ENCODE peak calls at places on chromosome 22, in seven cellular contexts. One of them, this sample, is unnamed. For H3K36me3 and H3K4me1, the result is how much of the 10 kb centered on the place peaks cover.

GRCh38 chr22:36323182-36323854 is 64.4 kb downstream of the MYH9 start:
- DNase-seq in CD4-positive, alpha-beta memory T cell: no peak
- DNase-seq in CD8-positive, alpha-beta memory T cell: no peak
- DNase-seq in lung: peak
- DNase-seq in OCI-LY7: no peak
- DNase-seq in left lung: no peak
- DNase-seq in heart left ventricle: peak
- DNase-seq in this sample: peak

GRCh38 chr22:36823177-36823839 is 6.5 kb upstream of the PVALB start:
- DNase-seq in CD4-positive, alpha-beta memory T cell: no peak
- DNase-seq in CD8-positive, alpha-beta memory T cell: no peak
- DNase-seq in lung: no peak
- DNase-seq in OCI-LY7: no peak
- DNase-seq in left lung: no peak
- DNase-seq in heart left ventricle: no peak
- DNase-seq in this sample: no peak

GRCh38 chr22:49015459-49015858 is 812.2 kb downstream of the BRD1 start:
- DNase-seq in CD4-positive, alpha-beta memory T cell: no peak
- DNase-seq in CD8-positive, alpha-beta memory T cell: no peak
- DNase-seq in lung: no peak
- DNase-seq in OCI-LY7: no peak
- DNase-seq in left lung: no peak
- DNase-seq in heart left ventricle: no peak
- DNase-seq in this sample: peak

GRCh38 chr22:28822930-28823481 is 22.6 kb upstream of the XBP1 start:
- DNase-seq in CD4-positive, alpha-beta memory T cell: peak
- DNase-seq in CD8-positive, alpha-beta memory T cell: peak
- DNase-seq in lung: no peak
- DNase-seq in OCI-LY7: peak
- DNase-seq in left lung: no peak
- DNase-seq in heart left ventricle: no peak
- DNase-seq in this sample: no peak

GRCh38 chr22:21761086-21761485 is 25.5 kb upstream of the YPEL1 start:
- DNase-seq in CD4-positive, alpha-beta memory T cell: no peak
- DNase-seq in CD8-positive, alpha-beta memory T cell: no peak
- DNase-seq in lung: no peak
- DNase-seq in OCI-LY7: no peak
- DNase-seq in left lung: no peak
- DNase-seq in heart left ventricle: no peak
- DNase-seq in this sample: no peak

GRCh38 chr22:22745225-22746060 is 101.0 kb downstream of the GGTLC2 start:
- DNase-seq in CD4-positive, alpha-beta memory T cell: peak
- DNase-seq in CD8-positive, alpha-beta memory T cell: no peak
- DNase-seq in lung: no peak
- DNase-seq in OCI-LY7: peak
- DNase-seq in left lung: no peak
- DNase-seq in heart left ventricle: no peak
- DNase-seq in this sample: no peak

GRCh38 chr22:48858121-48858520 is 969.6 kb downstream of the BRD1 start:
- DNase-seq in CD4-positive, alpha-beta memory T cell: no peak
- DNase-seq in CD8-positive, alpha-beta memory T cell: no peak
- DNase-seq in lung: no peak
- DNase-seq in OCI-LY7: no peak
- DNase-seq in left lung: no peak
- DNase-seq in heart left ventricle: no peak
- DNase-seq in this sample: no peak

GRCh38 chr22:44355688-44356070 is 42.9 kb upstream of the SHISAL1 start:
- DNase-seq in CD4-positive, alpha-beta memory T cell: no peak
- DNase-seq in CD8-positive, alpha-beta memory T cell: no peak
- DNase-seq in lung: no peak
- DNase-seq in OCI-LY7: no peak
- DNase-seq in left lung: peak
- DNase-seq in heart left ventricle: no peak
- DNase-seq in this sample: no peak

GRCh38 chr22:50009765-50010675 is 2.5 kb downstream of the IL17REL start:
- DNase-seq in CD4-positive, alpha-beta memory T cell: no peak
- DNase-seq in CD8-positive, alpha-beta memory T cell: no peak
- DNase-seq in lung: no peak
- DNase-seq in OCI-LY7: no peak
- DNase-seq in left lung: peak
- DNase-seq in heart left ventricle: no peak
- DNase-seq in this sample: no peak

GRCh38 chr22:21022955-21023614 is 8.1 kb downstream of the P2RX6 start:
- DNase-seq in CD4-positive, alpha-beta memory T cell: no peak
- DNase-seq in CD8-positive, alpha-beta memory T cell: no peak
- DNase-seq in lung: no peak
- DNase-seq in OCI-LY7: no peak
- DNase-seq in left lung: peak
- DNase-seq in heart left ventricle: no peak
- DNase-seq in this sample: no peak

GRCh38 chr22:46280063-46280817 is 12.4 kb downstream of the TTC38 start:
- DNase-seq in CD4-positive, alpha-beta memory T cell: no peak
- DNase-seq in CD8-positive, alpha-beta memory T cell: no peak
- DNase-seq in lung: no peak
- DNase-seq in OCI-LY7: no peak
- DNase-seq in left lung: no peak
- DNase-seq in heart left ventricle: no peak
- DNase-seq in this sample: no peak
- H3K36me3 ChIP-seq in CD4-positive, alpha-beta memory T cell: under half
- H3K36me3 ChIP-seq in CD8-positive, alpha-beta memory T cell: under half
- H3K36me3 ChIP-seq in lung: under half
- H3K36me3 ChIP-seq in OCI-LY7: under half
- H3K36me3 ChIP-seq in left lung: under half
- H3K36me3 ChIP-seq in heart left ventricle: under half
- H3K36me3 ChIP-seq in this sample: half or more

GRCh38 chr22:42446151-42446550 is 13.9 kb upstream of the NFAM1 start:
- DNase-seq in CD4-positive, alpha-beta memory T cell: no peak
- DNase-seq in CD8-positive, alpha-beta memory T cell: no peak
- DNase-seq in lung: no peak
- DNase-seq in OCI-LY7: no peak
- DNase-seq in left lung: peak
- DNase-seq in heart left ventricle: no peak
- DNase-seq in this sample: no peak

GRCh38 chr22:42440728-42441127 is 8.5 kb upstream of the NFAM1 start:
- DNase-seq in CD4-positive, alpha-beta memory T cell: no peak
- DNase-seq in CD8-positive, alpha-beta memory T cell: no peak
- DNase-seq in lung: no peak
- DNase-seq in OCI-LY7: no peak
- DNase-seq in left lung: no peak
- DNase-seq in heart left ventricle: no peak
- DNase-seq in this sample: no peak

GRCh38 chr22:42444060-42444904 is 12.1 kb upstream of the NFAM1 start:
- DNase-seq in CD4-positive, alpha-beta memory T cell: peak
- DNase-seq in CD8-positive, alpha-beta memory T cell: peak
- DNase-seq in lung: peak
- DNase-seq in OCI-LY7: peak
- DNase-seq in left lung: peak
- DNase-seq in heart left ventricle: peak
- DNase-seq in this sample: peak

GRCh38 chr22:42442746-42443145 is 10.5 kb upstream of the NFAM1 start:
- DNase-seq in CD4-positive, alpha-beta memory T cell: no peak
- DNase-seq in CD8-positive, alpha-beta memory T cell: no peak
- DNase-seq in lung: no peak
- DNase-seq in OCI-LY7: no peak
- DNase-seq in left lung: no peak
- DNase-seq in heart left ventricle: no peak
- DNase-seq in this sample: no peak

DNA sequence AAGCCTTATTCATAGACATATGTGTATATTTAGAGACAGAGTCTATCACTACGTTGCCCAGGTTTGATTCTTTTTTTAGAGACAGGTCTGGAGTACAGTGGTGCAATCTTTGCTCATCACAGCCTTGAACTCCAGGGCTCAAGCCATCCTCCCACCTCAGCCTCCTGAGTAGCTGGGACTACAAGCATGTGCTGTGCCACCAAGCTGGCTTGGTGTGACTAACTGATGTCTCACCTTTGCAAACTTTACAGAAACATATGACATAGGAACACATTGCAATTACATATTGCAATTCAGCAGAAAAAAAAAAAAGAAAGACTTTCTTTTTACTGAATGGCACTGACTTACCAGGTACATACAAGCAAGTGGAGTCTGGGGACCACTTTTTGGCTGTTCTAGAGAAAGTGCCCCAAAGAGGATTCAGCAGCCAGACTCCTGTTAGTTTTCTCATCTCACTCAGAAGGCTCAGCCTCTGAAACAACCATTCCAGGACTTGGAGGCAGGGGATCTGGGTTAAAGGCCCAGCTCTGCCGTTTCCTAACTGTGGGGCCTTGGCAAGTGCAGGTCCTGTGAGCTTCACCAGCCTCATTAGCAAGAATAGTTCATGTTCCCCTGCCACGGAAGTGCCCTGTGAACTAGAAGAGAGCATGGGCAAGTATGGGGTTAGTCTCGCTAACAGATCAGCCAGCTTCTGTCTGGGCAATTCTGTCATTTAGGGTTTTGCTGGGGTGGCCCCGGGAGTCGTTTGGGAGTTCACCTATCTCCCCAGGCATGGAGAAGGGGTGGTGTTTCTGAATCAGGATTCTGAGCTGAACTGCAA is 11.2 kb upstream of the NFAM1 start:
- DNase-seq in CD4-positive, alpha-beta memory T cell: no peak
- DNase-seq in CD8-positive, alpha-beta memory T cell: no peak
- DNase-seq in lung: no peak
- DNase-seq in OCI-LY7: peak
- DNase-seq in left lung: no peak
- DNase-seq in heart left ventricle: no peak
- DNase-seq in this sample: no peak
- H3K4me3 ChIP-seq in CD4-positive, alpha-beta memory T cell: no peak
- H3K4me3 ChIP-seq in CD8-positive, alpha-beta memory T cell: peak
- H3K4me3 ChIP-seq in lung: no peak
- H3K4me3 ChIP-seq in OCI-LY7: peak
- H3K4me3 ChIP-seq in left lung: peak
- H3K4me3 ChIP-seq in heart left ventricle: peak
- H3K4me3 ChIP-seq in this sample: peak

GRCh38 chr22:46076651-46077339 is 73.5 kb upstream of the PPARA start:
- DNase-seq in CD4-positive, alpha-beta memory T cell: no peak
- DNase-seq in CD8-positive, alpha-beta memory T cell: no peak
- DNase-seq in lung: peak
- DNase-seq in OCI-LY7: no peak
- DNase-seq in left lung: peak
- DNase-seq in heart left ventricle: peak
- DNase-seq in this sample: peak
- H3K4me1 ChIP-seq in CD4-positive, alpha-beta memory T cell: under half
- H3K4me1 ChIP-seq in CD8-positive, alpha-beta memory T cell: under half
- H3K4me1 ChIP-seq in lung: under half
- H3K4me1 ChIP-seq in OCI-LY7: under half
- H3K4me1 ChIP-seq in left lung: under half
- H3K4me1 ChIP-seq in heart left ventricle: half or more
- H3K4me1 ChIP-seq in this sample: half or more

GRCh38 chr22:31734512-31734911 is 15.4 kb downstream of the PRR14L start:
- DNase-seq in CD4-positive, alpha-beta memory T cell: no peak
- DNase-seq in CD8-positive, alpha-beta memory T cell: no peak
- DNase-seq in lung: no peak
- DNase-seq in OCI-LY7: no peak
- DNase-seq in left lung: no peak
- DNase-seq in heart left ventricle: no peak
- DNase-seq in this sample: no peak
- H3K36me3 ChIP-seq in CD4-positive, alpha-beta memory T cell: under half
- H3K36me3 ChIP-seq in CD8-positive, alpha-beta memory T cell: under half
- H3K36me3 ChIP-seq in lung: under half
- H3K36me3 ChIP-seq in OCI-LY7: half or more
- H3K36me3 ChIP-seq in left lung: under half
- H3K36me3 ChIP-seq in heart left ventricle: under half
- H3K36me3 ChIP-seq in this sample: under half